ENCODE peak calls at places on chromosomes 12 and 14, in five cellular contexts. S is M059J; D is T-cell; L is nucleus accumbens; R is CD4-positive, CD25-positive, alpha-beta regulatory T cell. X is an unnamed sample.

GRCh38 chr12:107478881-107479280 is 206.7 kb upstream of the PWP1 start:
- DNase-seq in S (no peak), D (no peak), L (no peak), R (no peak), X (no peak)

GRCh38 chr12:124100572-124101178 is 127.7 kb downstream of the ZNF664 start:
- DNase-seq in S (no peak), D (no peak), L (no peak), R (no peak), X (no peak)

GRCh38 chr12:123264642-123265041 is 7.0 kb downstream of the CDK2AP1 start:
- DNase-seq in S (no peak), D (no peak), L (no peak), R (peak), X (peak)

GRCh38 chr12:89513544-89513943 is 11.1 kb downstream of the GALNT4 start:
- DNase-seq in S (no peak), D (no peak), L (no peak), R (no peak), X (no peak)

GRCh38 chr14:29821665-29822429 is 105.8 kb downstream of the PRKD1 start:
- DNase-seq in S (no peak), D (no peak), L (no peak), R (no peak), X (peak)

GRCh38 chr14:56185991-56186390 is 67.8 kb downstream of the PELI2 start:
- DNase-seq in S (no peak), D (no peak), L (no peak), R (no peak), X (no peak)

GRCh38 chr14:101365329-101366158 is 195.8 kb upstream of the DIO3 start:
- DNase-seq in S (no peak), D (no peak), L (no peak), R (no peak), X (no peak)

GRCh38 chr12:56151672-56152131 is 685 bp upstream of the MYL6B start:
- DNase-seq in S (no peak), D (peak), L (no peak), R (peak), X (peak)

GRCh38 chr12:120211243-120211903 is 10.5 kb upstream of the RPLP0 start:
- DNase-seq in S (no peak), D (no peak), L (no peak), R (no peak), X (no peak)

GRCh38 chr14:104217486-104218360 is 79.3 kb downstream of the KIF26A start:
- DNase-seq in S (no peak), D (no peak), L (no peak), R (no peak), X (peak)

GRCh38 chr14:55122441-55122986 is 6.5 kb upstream of the LGALS3 start:
- DNase-seq in S (no peak), D (no peak), L (no peak), R (no peak), X (no peak)

GRCh38 chr12:48999371-49000131 is at the start of gene DDN:
- DNase-seq in S (peak), D (peak), L (peak), R (peak), X (peak)

GRCh38 chr12:61367281-61367785 is 892.9 kb upstream of the USP15 start:
- DNase-seq in S (no peak), D (no peak), L (no peak), R (no peak), X (no peak)

GRCh38 chr14:50813544-50813863 is 17.5 kb downstream of the NIN start:
- DNase-seq in S (no peak), D (no peak), L (no peak), R (peak), X (no peak)

GRCh38 chr14:91835197-91835919 is 32.0 kb downstream of the TC2N start:
- DNase-seq in S (no peak), D (peak), L (no peak), R (peak), X (no peak)

GRCh38 chr12:4037747-4038312 is 164.6 kb upstream of the PARP11 start:
- DNase-seq in S (peak), D (no peak), L (no peak), R (no peak), X (peak)

GRCh38 chr12:122862110-122862634 is 26.9 kb downstream of the HIP1R start:
- DNase-seq in S (no peak), D (no peak), L (no peak), R (no peak), X (peak)

GRCh38 chr12:100842156-100842555 is 47.6 kb downstream of the ANO4 start:
- DNase-seq in S (no peak), D (no peak), L (no peak), R (no peak), X (no peak)

GRCh38 chr14:29587761-29588160 is 339.9 kb downstream of the PRKD1 start:
- DNase-seq in S (no peak), D (no peak), L (no peak), R (no peak), X (no peak)

GRCh38 chr12:108815875-108816594 is 41.3 kb downstream of the SSH1 start:
- DNase-seq in S (peak), D (no peak), L (no peak), R (no peak), X (no peak)

GRCh38 chr12:25793196-25793595 is 165.3 kb upstream of the RASSF8 start:
- DNase-seq in S (no peak), D (no peak), L (no peak), R (no peak), X (no peak)

X was measured in posterior cingulate gyrus.